ENCODE peak calls at places on chromosomes 7 and 10, in nine cellular contexts. W, A, J, M, C, B, Y, L and N are unnamed samples. For H4K20me1, the result is how much of the 10 kb centered on the place peaks cover.

GRCh38 chr10:80191589-80192270 is 13.6 kb downstream of the ANXA11 start:
- DNase-seq in A (no peak), C (no peak), L (peak), B (no peak), Y (peak), W (peak), J (no peak), M (peak), N (no peak)

GRCh38 chr7:142887282-142888015 is 1.9 kb upstream of the TRPV6 start:
- DNase-seq in Y (no peak), M (no peak), A (no peak), B (no peak), L (no peak), W (no peak), J (no peak), C (no peak), N (no peak)

GRCh38 chr7:111990597-111990996 is 215.6 kb downstream of the DOCK4 start:
- DNase-seq in Y (no peak), L (no peak), W (no peak), B (no peak), C (no peak), M (no peak), A (no peak), J (no peak), N (no peak)

GRCh38 chr10:22315455-22316285 is 518 bp upstream of the COMMD3 start:
- DNase-seq in B (no peak), W (no peak), J (peak), C (no peak), M (no peak), L (no peak), Y (peak), A (peak), N (peak)

GRCh38 chr7:137940656-137941518 is 61.0 kb downstream of the CREB3L2 start:
- DNase-seq in Y (no peak), A (no peak), J (no peak), L (no peak), M (no peak), C (peak), W (no peak), B (peak), N (peak)

GRCh38 chr10:69994262-69994661 is 58.4 kb upstream of the MACROH2A2 start:
- DNase-seq in C (peak), L (peak), W (peak), Y (peak), J (peak), M (no peak), A (peak), B (peak), N (peak)

GRCh38 chr10:122949296-122949695 is 4.7 kb downstream of the C10orf88 start:
- DNase-seq in A (no peak), Y (no peak), M (no peak), W (peak), J (no peak), L (no peak), C (peak), B (no peak), N (no peak)

GRCh38 chr7:68748934-68749695 is 849.2 kb upstream of the AUTS2 start:
- DNase-seq in C (no peak), M (no peak), J (no peak), Y (no peak), W (no peak), L (no peak), B (no peak), A (no peak), N (no peak)

GRCh38 chr7:47552631-47553030 is 29.3 kb downstream of the TNS3 start:
- DNase-seq in L (no peak), W (peak), C (peak), B (peak), A (no peak), M (no peak), Y (peak), J (no peak), N (peak)

GRCh38 chr10:8444630-8445029 is 390.1 kb downstream of the GATA3 start:
- DNase-seq in C (no peak), A (no peak), B (peak), L (no peak), W (no peak), M (no peak), Y (peak), J (peak), N (no peak)

GRCh38 chr10:66162560-66163143 is 763.2 kb upstream of the LRRTM3 start:
- DNase-seq in C (no peak), A (no peak), Y (peak), B (no peak), J (no peak), L (no peak), M (peak), W (peak), N (no peak)

GRCh38 chr10:122435212-122435827 is 19.1 kb upstream of the ARMS2 start:
- DNase-seq in L (peak), Y (peak), B (no peak), J (peak), W (no peak), A (peak), C (peak), M (no peak), N (no peak)

GRCh38 chr7:83072576-83073517 is 89.8 kb downstream of the PCLO start:
- DNase-seq in A (no peak), C (no peak), L (no peak), B (no peak), W (peak), J (peak), M (no peak), Y (peak), N (no peak)

GRCh38 chr10:132565516-132566209 is 28.1 kb downstream of the INPP5A start:
- DNase-seq in W (no peak), M (no peak), L (no peak), B (no peak), J (no peak), Y (peak), C (no peak), A (no peak), N (no peak)

DNA sequence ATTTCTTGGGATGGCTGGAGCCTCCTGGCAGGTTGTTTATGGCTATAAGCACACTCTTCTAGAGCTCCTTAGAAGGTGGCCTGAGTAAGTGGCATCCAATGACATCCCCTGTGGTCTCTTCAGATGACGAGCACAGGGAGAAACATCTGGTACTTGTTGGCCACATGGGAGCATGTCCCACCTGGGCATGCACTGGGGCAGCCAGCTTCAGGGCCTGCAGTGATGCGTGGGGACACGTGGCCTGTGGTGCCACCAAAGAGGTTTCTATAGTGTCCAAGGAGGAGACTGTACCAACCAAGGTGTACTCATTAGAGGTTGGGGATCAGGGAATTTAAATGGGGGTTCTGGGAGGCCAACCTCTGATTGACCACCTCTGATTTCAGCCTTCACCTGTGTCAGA is 125.5 kb downstream of the TRIL start:
- DNase-seq in M (no peak), L (no peak), W (no peak), C (no peak), A (no peak), J (no peak), B (no peak), Y (no peak), N (no peak)
- H4K20me1 ChIP-seq in M (under half), L (under half), W (under half), C (under half), A (under half), J (under half), B (under half), Y (under half), N (under half)

DNA sequence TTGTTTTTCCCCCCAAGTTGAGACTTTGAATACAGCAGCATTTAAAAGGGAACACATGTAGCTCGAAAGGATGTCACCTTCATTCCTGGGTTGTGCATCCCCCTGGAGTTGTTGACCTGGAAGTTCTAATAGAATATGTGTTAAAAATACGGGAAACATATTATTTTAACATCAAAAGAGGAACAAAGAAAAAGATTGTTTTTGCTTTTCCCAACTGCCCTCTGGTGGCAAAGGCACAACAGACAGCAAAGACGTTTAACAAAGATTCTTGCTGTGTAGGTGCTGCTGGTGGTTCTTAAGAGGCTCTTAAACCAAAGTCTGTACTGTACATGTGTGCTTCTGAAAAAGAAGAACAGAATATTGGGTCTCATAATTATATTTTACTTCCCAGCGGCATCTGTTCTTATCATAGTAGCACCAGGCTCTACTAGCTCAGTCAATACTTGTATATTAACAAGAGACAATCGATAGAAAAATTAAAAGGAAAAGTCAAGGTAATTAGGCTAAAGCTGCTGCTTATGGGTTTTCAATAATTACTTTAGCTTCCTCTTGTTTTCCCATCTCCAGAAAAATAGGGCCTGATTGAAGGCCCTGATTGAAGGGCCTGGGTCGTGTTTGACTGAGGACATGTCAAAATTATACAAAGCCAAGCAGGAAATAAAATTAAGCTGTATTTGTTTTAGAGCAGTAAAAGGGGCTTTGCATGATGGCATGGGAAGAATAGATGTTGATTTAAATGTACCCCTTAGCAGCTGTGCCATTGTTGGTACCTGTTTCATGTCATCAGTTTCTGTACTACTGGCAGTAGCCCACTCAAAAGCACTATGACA is 384.2 kb upstream of the LRGUK start:
- DNase-seq in Y (peak), L (no peak), C (peak), A (peak), W (peak), M (no peak), B (no peak), J (peak), N (no peak)
- H4K20me1 ChIP-seq in Y (under half), L (under half), C (under half), A (under half), W (under half), M (under half), B (under half), J (under half), N (under half)

DNA sequence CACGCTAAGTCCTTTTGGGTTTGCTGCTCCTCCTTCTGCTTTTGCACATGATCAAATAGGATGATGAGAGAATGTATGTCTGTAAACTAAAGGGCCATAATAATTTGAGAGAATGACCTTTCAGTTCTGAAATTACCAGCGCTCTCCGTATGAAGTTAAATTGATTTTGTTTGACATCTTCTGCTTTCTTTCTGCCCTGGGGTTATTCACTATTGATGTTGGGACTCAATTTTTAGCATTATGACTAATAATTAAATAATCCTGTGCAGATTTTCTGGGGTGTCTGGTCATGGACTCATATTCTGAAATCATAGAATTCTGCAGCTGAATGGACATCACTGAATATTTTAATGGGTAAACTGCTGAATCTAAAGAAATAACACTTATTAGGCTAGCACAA is 423.2 kb downstream of the POM121L12 start:
- DNase-seq in Y (no peak), J (no peak), A (no peak), W (no peak), M (no peak), L (no peak), C (no peak), B (no peak), N (no peak)
- H4K20me1 ChIP-seq in Y (under half), J (under half), A (under half), W (under half), M (under half), L (under half), C (under half), B (under half), N (under half)

DNA sequence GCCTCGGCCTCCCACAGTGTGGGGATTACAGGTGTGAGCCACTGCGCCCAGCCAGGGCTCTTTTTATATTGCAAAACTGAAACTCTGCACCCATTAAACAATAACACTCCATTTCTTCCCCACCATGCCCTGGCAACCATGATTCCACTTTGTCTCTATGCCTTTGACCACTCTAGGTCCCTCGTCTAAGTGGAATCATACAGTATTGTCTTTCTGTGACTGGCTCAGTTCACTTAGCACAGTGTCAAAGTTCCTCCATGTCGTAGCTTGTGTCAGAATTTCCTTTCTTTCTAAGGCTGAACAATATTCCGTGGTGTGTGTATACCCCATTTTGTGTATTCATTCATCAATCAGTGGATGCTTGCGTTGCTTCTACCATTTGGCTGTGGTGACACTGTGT is 46.2 kb downstream of the CUX1 start:
- DNase-seq in Y (no peak), L (no peak), J (no peak), C (no peak), B (no peak), M (no peak), A (no peak), W (no peak), N (no peak)
- H4K20me1 ChIP-seq in Y (under half), L (under half), J (half or more), C (half or more), B (half or more), M (under half), A (under half), W (under half), N (under half)

DNA sequence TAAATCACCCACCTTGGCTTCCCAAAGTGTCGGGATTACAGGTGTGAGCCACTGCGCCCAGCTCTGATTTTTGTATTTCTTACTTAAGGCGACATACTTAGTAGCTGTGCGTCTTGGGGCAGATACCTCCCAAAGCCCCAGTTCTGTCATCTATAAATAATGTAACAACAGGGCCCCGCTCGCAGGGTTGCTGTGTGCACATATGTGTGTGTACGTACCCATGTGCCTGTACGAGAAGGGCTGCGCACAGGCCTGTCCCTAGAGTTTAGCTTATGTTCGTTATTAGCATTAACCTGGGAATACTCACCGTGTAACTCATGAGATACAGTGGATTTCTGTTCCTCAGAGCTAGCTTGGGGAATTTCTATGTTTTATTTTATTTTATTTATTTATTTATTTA is 103.6 kb downstream of the CUX1 start:
- DNase-seq in W (no peak), L (no peak), M (no peak), C (no peak), Y (no peak), J (no peak), B (no peak), A (no peak), N (no peak)
- H4K20me1 ChIP-seq in W (under half), L (under half), M (under half), C (under half), Y (under half), J (under half), B (under half), A (under half), N (under half)

DNA sequence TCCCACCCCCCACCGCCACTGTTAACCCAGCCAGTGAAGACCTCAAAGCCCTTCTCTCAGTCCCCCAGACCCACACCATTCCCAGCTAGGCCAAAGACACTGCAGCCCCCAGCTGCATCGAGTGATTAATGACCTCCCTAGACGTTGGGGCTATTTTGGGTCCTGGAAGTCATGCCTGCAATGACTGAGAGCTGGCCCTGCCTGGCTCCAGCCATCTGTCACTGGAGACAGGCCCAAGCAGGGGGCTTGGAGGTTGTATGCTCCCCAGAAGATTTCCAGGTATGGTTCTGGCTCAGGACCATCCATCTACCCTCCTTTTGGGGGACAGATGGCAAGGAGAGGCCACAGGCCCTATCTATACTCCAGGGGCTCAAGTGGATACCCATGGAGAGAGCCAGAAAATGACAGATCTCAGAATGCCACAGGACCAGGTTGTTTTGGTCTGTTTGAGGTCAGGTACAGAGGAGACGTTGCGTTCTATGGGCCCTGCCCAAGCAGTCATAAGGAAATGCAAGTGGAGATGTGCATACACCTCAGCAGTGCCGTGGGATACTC is 5.1 kb downstream of the KCNIP2 start:
- DNase-seq in A (no peak), C (no peak), L (no peak), M (no peak), Y (no peak), B (no peak), J (no peak), W (no peak), N (peak)
- H4K20me1 ChIP-seq in A (under half), C (under half), L (under half), M (under half), Y (under half), B (half or more), J (under half), W (under half), N (under half)

GRCh38 chr10:51911721-51912120 is 212.3 kb upstream of the CSTF2T start:
- DNase-seq in M (no peak), B (no peak), A (no peak), W (no peak), C (no peak), J (no peak), L (no peak), Y (no peak), N (no peak)

GRCh38 chr10:51907342-51907741 is 207.9 kb upstream of the CSTF2T start:
- DNase-seq in L (no peak), C (no peak), W (no peak), B (peak), J (no peak), M (no peak), A (no peak), Y (no peak), N (no peak)

GRCh38 chr10:51910596-51910995 is 211.2 kb upstream of the CSTF2T start:
- DNase-seq in Y (no peak), M (no peak), C (no peak), B (no peak), J (no peak), W (no peak), L (no peak), A (no peak), N (no peak)

GRCh38 chr10:51915031-51915542 is 215.7 kb upstream of the CSTF2T start:
- DNase-seq in Y (no peak), W (no peak), C (no peak), B (no peak), L (no peak), M (no peak), J (no peak), A (no peak), N (no peak)

GRCh38 chr10:51910189-51910588 is 210.8 kb upstream of the CSTF2T start:
- DNase-seq in W (no peak), J (no peak), Y (no peak), B (no peak), L (no peak), A (no peak), C (peak), M (no peak), N (no peak)
- H4K20me1 ChIP-seq in W (under half), J (under half), Y (under half), B (under half), L (under half), A (under half), C (under half), M (under half), N (under half)

GRCh38 chr7:148838905-148839304 is 45.2 kb downstream of the EZH2 start:
- DNase-seq in M (no peak), C (no peak), B (no peak), A (no peak), W (no peak), Y (no peak), J (no peak), L (peak), N (no peak)

GRCh38 chr7:148835854-148836253 is 48.2 kb downstream of the EZH2 start:
- DNase-seq in M (no peak), C (no peak), Y (peak), L (no peak), W (no peak), A (no peak), B (no peak), J (no peak), N (no peak)

GRCh38 chr7:148830897-148831692 is 53.0 kb downstream of the EZH2 start:
- DNase-seq in L (no peak), W (no peak), A (no peak), Y (no peak), B (no peak), J (no peak), M (no peak), C (no peak), N (no peak)

GRCh38 chr7:148831782-148832181 is 52.3 kb downstream of the EZH2 start:
- DNase-seq in W (no peak), A (no peak), C (no peak), J (no peak), M (no peak), Y (no peak), L (no peak), B (no peak), N (no peak)

DNA sequence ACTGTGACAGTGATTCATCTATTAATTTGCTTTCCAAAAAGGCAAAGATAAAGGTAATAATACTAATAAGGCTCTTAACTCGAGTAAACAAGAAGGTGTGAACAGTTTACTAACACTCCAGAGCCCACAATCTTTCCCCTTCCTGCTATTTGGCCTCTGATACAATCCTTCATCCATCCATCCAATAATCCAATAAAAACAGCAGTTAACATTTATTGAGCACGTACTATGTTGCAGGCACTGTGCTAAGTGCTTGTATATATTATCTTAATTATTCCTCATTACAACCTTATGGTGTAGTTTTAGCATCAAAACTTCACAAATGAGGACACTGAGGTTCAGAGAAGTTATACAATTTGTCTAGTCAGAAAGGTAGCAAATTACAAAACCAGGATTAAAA is 49.5 kb downstream of the EZH2 start:
- DNase-seq in L (no peak), C (no peak), M (no peak), Y (no peak), W (no peak), J (no peak), B (no peak), A (no peak), N (no peak)
- H4K20me1 ChIP-seq in L (under half), C (under half), M (under half), Y (under half), W (under half), J (under half), B (under half), A (under half), N (under half)